ENCODE peak calls at places on chromosomes 1 and 21, in five cellular contexts. M, Q, H, K and Y are unnamed samples.

GRCh38 chr21:29217818-29218252 is 80.9 kb upstream of the BACH1 start:
- DNase-seq in M (no peak), Q (peak), H (no peak), K (no peak), Y (no peak)

GRCh38 chr1:183218981-183219621 is 33.0 kb downstream of the LAMC2 start:
- DNase-seq in M (no peak), Q (no peak), H (no peak), K (peak), Y (peak)

GRCh38 chr1:85992756-85993155 is 163.8 kb downstream of the COL24A1 start:
- DNase-seq in M (peak), Q (peak), H (no peak), K (no peak), Y (no peak)

GRCh38 chr1:228365321-228366061 is 41.1 kb downstream of the TRIM11 start:
- DNase-seq in M (no peak), Q (no peak), H (no peak), K (peak), Y (peak)

GRCh38 chr1:215842905-215843304 is 275.8 kb downstream of the KCTD3 start:
- DNase-seq in M (no peak), Q (no peak), H (no peak), K (no peak), Y (no peak)

GRCh38 chr1:2290595-2291510 is 62.7 kb downstream of the SKI start:
- DNase-seq in M (no peak), Q (peak), H (peak), K (peak), Y (peak)

GRCh38 chr1:88659552-88659951 is 24.5 kb upstream of the PKN2 start:
- DNase-seq in M (no peak), Q (no peak), H (no peak), K (no peak), Y (no peak)

GRCh38 chr1:29235955-29236742 is at the start of gene PTPRU:
- DNase-seq in M (peak), Q (no peak), H (peak), K (peak), Y (peak)

GRCh38 chr1:165631403-165632151 is 543 bp downstream of the MGST3 start:
- DNase-seq in M (peak), Q (peak), H (peak), K (peak), Y (peak)

GRCh38 chr21:44818636-44819011 is 762 bp upstream of the SUMO3 start:
- DNase-seq in M (no peak), Q (no peak), H (no peak), K (peak), Y (no peak)

GRCh38 chr1:33032126-33032869 is 4.4 kb downstream of the AK2 start:
- DNase-seq in M (no peak), Q (no peak), H (no peak), K (no peak), Y (no peak)

GRCh38 chr1:24999426-24999825 is 69.3 kb upstream of the RUNX3 start:
- DNase-seq in M (no peak), Q (no peak), H (no peak), K (no peak), Y (no peak)

GRCh38 chr1:212973426-212973825 is 23.1 kb downstream of the VASH2 start:
- DNase-seq in M (no peak), Q (no peak), H (no peak), K (no peak), Y (no peak)

GRCh38 chr1:93219443-93219842 is 38.9 kb downstream of the CCDC18 start:
- DNase-seq in M (peak), Q (no peak), H (no peak), K (no peak), Y (no peak)

GRCh38 chr1:6011946-6012258 is 19.7 kb upstream of the NPHP4 start:
- DNase-seq in M (no peak), Q (no peak), H (no peak), K (no peak), Y (no peak)

GRCh38 chr1:26693557-26694184 is 2.1 kb upstream of the ARID1A start:
- DNase-seq in M (no peak), Q (no peak), H (no peak), K (no peak), Y (no peak)

GRCh38 chr1:9321480-9321849 is 28.8 kb downstream of the SPSB1 start:
- DNase-seq in M (peak), Q (no peak), H (no peak), K (peak), Y (no peak)

GRCh38 chr1:108639899-108640560 is 20.9 kb downstream of the HENMT1 start:
- DNase-seq in M (no peak), Q (no peak), H (no peak), K (no peak), Y (no peak)

GRCh38 chr21:35563885-35564451 is 496.4 kb downstream of the SETD4 start:
- DNase-seq in M (no peak), Q (peak), H (no peak), K (peak), Y (peak)

GRCh38 chr1:186374313-186375151 is 521 bp downstream of the TPR start:
- DNase-seq in M (no peak), Q (peak), H (peak), K (peak), Y (no peak)

GRCh38 chr21:46352156-46352499 is 28.2 kb downstream of the PCNT start:
- DNase-seq in M (no peak), Q (no peak), H (no peak), K (no peak), Y (no peak)

GRCh38 chr1:58745086-58745485 is 38.8 kb downstream of the JUN start:
- DNase-seq in M (no peak), Q (no peak), H (no peak), K (no peak), Y (no peak)

GRCh38 chr1:91007827-91008226 is 14.0 kb downstream of the ZNF644 start:
- DNase-seq in M (no peak), Q (no peak), H (no peak), K (no peak), Y (no peak)

GRCh38 chr1:3616861-3617260 is 5.6 kb upstream of the MEGF6 start:
- DNase-seq in M (no peak), Q (no peak), H (no peak), K (no peak), Y (no peak)

GRCh38 chr21:31560479-31560878 is 99.0 kb upstream of the SOD1 start:
- DNase-seq in M (no peak), Q (no peak), H (no peak), K (no peak), Y (no peak)

GRCh38 chr1:169694304-169694703 is 17.1 kb downstream of the SELL start:
- DNase-seq in M (no peak), Q (no peak), H (no peak), K (no peak), Y (no peak)

GRCh38 chr1:94873520-94874351 is 53.2 kb downstream of the CNN3 start:
- DNase-seq in M (no peak), Q (no peak), H (no peak), K (no peak), Y (no peak)

GRCh38 chr21:33847586-33848251 is 67.9 kb downstream of the ATP5PO start:
- DNase-seq in M (no peak), Q (no peak), H (no peak), K (no peak), Y (no peak)

GRCh38 chr1:217896490-217896889 is 265.3 kb downstream of the SPATA17 start:
- DNase-seq in M (no peak), Q (peak), H (no peak), K (no peak), Y (no peak)

GRCh38 chr1:152047607-152047953 is 10.8 kb upstream of the S100A11 start:
- DNase-seq in M (no peak), Q (no peak), H (peak), K (peak), Y (peak)

GRCh38 chr1:222892137-222892763 is 77.4 kb downstream of the DISP1 start:
- DNase-seq in M (no peak), Q (no peak), H (no peak), K (no peak), Y (no peak)

GRCh38 chr1:145990249-145991097 is 5.9 kb downstream of the TXNIP start:
- DNase-seq in M (no peak), Q (no peak), H (no peak), K (peak), Y (no peak)

GRCh38 chr1:20735581-20736111 is 3.1 kb upstream of the SH2D5 start:
- DNase-seq in M (no peak), Q (no peak), H (no peak), K (no peak), Y (no peak)

GRCh38 chr1:113018911-113019310 is 54.1 kb upstream of the LRIG2 start:
- DNase-seq in M (no peak), Q (no peak), H (no peak), K (no peak), Y (no peak)

GRCh38 chr1:102919659-102920058 is 188.7 kb downstream of the COL11A1 start:
- DNase-seq in M (no peak), Q (no peak), H (peak), K (no peak), Y (no peak)

GRCh38 chr1:203743101-203743501 is 21.9 kb upstream of the LAX1 start:
- DNase-seq in M (no peak), Q (no peak), H (no peak), K (no peak), Y (no peak)

GRCh38 chr1:68384321-68384813 is 65.4 kb downstream of the RPE65 start:
- DNase-seq in M (peak), Q (peak), H (peak), K (no peak), Y (no peak)

GRCh38 chr1:191176131-191176530 is 698.5 kb upstream of the BRINP3 start:
- DNase-seq in M (no peak), Q (no peak), H (no peak), K (no peak), Y (no peak)

GRCh38 chr1:91273875-91274274 is 130.8 kb downstream of the HFM1 start:
- DNase-seq in M (no peak), Q (no peak), H (no peak), K (no peak), Y (no peak)